ENCODE peak calls at places on chromosomes 2 and 18, in five cellular contexts. I, Q, S, Z and T are unnamed samples.

GRCh38 chr2:65064728-65065552 is 8.7 kb downstream of the CEP68 start:
- DNase-seq in I (peak), Q (peak), S (peak), Z (peak), T (peak)

GRCh38 chr2:1487758-1488715 is 74.8 kb downstream of the TPO start:
- DNase-seq in I (no peak), Q (no peak), S (no peak), Z (no peak), T (no peak)

GRCh38 chr2:39335930-39336329 is 92.2 kb upstream of the CDKL4 start:
- DNase-seq in I (no peak), Q (no peak), S (no peak), Z (no peak), T (no peak)

GRCh38 chr2:189541591-189541990 is 39.0 kb downstream of the SLC40A1 start:
- DNase-seq in I (no peak), Q (no peak), S (no peak), Z (no peak), T (no peak)

GRCh38 chr18:14768241-14768640 is 20.3 kb downstream of the ANKRD30B start:
- DNase-seq in I (no peak), Q (no peak), S (no peak), Z (no peak), T (peak)

GRCh38 chr2:58063641-58064040 is 17.0 kb downstream of the VRK2 start:
- DNase-seq in I (no peak), Q (no peak), S (no peak), Z (no peak), T (peak)

GRCh38 chr2:172101008-172101706 is 1.5 kb downstream of the DLX2 start:
- DNase-seq in I (no peak), Q (no peak), S (peak), Z (no peak), T (no peak)

GRCh38 chr2:20469595-20469994 is 22.7 kb downstream of the RHOB start:
- DNase-seq in I (no peak), Q (no peak), S (no peak), Z (no peak), T (no peak)

GRCh38 chr2:5748941-5749731 is 57.0 kb downstream of the SOX11 start:
- DNase-seq in I (no peak), Q (no peak), S (no peak), Z (no peak), T (no peak)

GRCh38 chr2:206011018-206011614 is 74.9 kb downstream of the INO80D start:
- DNase-seq in I (no peak), Q (no peak), S (no peak), Z (no peak), T (no peak)

GRCh38 chr2:110157153-110157793 is 41.7 kb upstream of the MALL start:
- DNase-seq in I (peak), Q (peak), S (peak), Z (peak), T (peak)

GRCh38 chr2:53512071-53512841 is 255.3 kb upstream of the CHAC2 start:
- DNase-seq in I (no peak), Q (peak), S (no peak), Z (peak), T (peak)

GRCh38 chr2:79083846-79084376 is 3.9 kb downstream of the REG1B start:
- DNase-seq in I (no peak), Q (no peak), S (no peak), Z (no peak), T (no peak)

DNA sequence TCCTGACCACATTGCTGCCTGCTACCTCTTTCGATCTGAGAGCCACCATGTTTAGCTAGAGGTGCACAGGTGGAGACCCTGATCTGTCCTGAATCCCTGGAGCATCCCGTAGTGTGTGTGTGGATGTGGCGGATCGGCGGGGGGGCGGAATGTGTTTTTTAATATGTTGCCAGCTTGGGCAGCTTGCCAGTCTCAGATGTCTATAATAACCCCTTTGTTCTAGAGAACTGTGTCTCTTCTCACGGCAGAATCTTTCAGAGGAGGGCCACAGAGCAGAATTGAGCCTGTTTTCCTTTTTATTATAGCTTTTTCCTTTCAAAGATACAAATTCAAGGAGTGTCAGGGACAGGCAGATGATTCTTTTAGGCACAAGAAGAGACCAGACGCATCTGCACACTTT is 934.1 kb upstream of the KLHL29 start:
- DNase-seq in I (no peak), Q (no peak), S (no peak), Z (no peak), T (no peak)
- H3K27ac ChIP-seq in I (no peak), Q (no peak), S (no peak), Z (no peak), T (no peak)

GRCh38 chr2:3368261-3368722 is 9.3 kb downstream of the EIPR1 start:
- DNase-seq in I (no peak), Q (no peak), S (no peak), Z (no peak), T (no peak)
- H3K27ac ChIP-seq in I (no peak), Q (no peak), S (no peak), Z (no peak), T (no peak)

GRCh38 chr2:41992056-41992699 is 55.6 kb upstream of the PKDCC start:
- DNase-seq in I (no peak), Q (no peak), S (no peak), Z (no peak), T (no peak)
- H3K27ac ChIP-seq in I (no peak), Q (no peak), S (peak), Z (no peak), T (no peak)

GRCh38 chr2:174586896-174587295 is 10.7 kb downstream of the WIPF1 start:
- DNase-seq in I (no peak), Q (no peak), S (peak), Z (no peak), T (no peak)

GRCh38 chr2:174585657-174586056 is 11.9 kb downstream of the WIPF1 start:
- DNase-seq in I (no peak), Q (no peak), S (peak), Z (no peak), T (no peak)

GRCh38 chr2:174587607-174588006 is 10.0 kb downstream of the WIPF1 start:
- DNase-seq in I (no peak), Q (no peak), S (no peak), Z (no peak), T (no peak)

GRCh38 chr2:174585111-174585510 is 12.5 kb downstream of the WIPF1 start:
- DNase-seq in I (no peak), Q (no peak), S (no peak), Z (no peak), T (no peak)

GRCh38 chr2:174586418-174586817 is 11.2 kb downstream of the WIPF1 start:
- DNase-seq in I (no peak), Q (no peak), S (peak), Z (no peak), T (no peak)
- H3K27ac ChIP-seq in I (no peak), Q (no peak), S (no peak), Z (no peak), T (no peak)

GRCh38 chr18:9914334-9914583 is 443 bp downstream of the VAPA start:
- DNase-seq in I (no peak), Q (no peak), S (peak), Z (no peak), T (no peak)

GRCh38 chr18:9916814-9917213 is 3.0 kb downstream of the VAPA start:
- DNase-seq in I (no peak), Q (no peak), S (no peak), Z (no peak), T (no peak)

GRCh38 chr18:9915291-9916066 is 1.7 kb downstream of the VAPA start:
- DNase-seq in I (no peak), Q (no peak), S (no peak), Z (no peak), T (no peak)

GRCh38 chr18:9914584-9915290 is 921 bp downstream of the VAPA start:
- DNase-seq in I (peak), Q (peak), S (peak), Z (peak), T (peak)

DNA sequence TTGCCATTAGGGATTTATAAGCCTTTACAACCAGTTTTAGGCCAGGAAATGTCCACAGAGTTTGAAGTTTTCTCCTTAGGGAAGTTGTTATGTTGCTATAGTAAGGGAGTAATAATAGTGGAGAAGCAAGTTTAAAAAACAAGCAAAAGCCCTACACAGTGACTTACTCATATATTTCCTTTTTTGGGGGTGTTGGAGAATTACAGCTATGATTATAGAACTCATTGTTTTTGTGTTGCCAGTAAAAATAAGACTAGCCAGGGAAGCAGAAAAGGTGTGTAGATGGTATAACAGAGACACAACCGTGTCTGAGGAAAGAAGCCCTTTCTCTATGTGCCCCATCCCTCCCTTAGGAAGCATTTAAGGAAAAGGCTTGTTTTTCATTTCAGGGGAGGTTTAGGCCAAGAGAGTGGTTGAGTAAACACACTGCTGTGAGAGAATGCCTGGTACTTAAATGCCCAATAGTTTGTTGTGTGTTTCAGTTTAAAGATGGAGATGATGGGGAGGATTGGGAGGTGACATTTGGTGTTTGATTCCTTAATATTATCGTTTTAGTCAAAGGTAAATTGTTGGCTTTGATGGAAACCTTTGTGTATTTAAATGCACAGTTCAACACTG is 2.4 kb downstream of the VAPA start:
- DNase-seq in I (no peak), Q (peak), S (no peak), Z (no peak), T (no peak)
- H3K27ac ChIP-seq in I (peak), Q (peak), S (no peak), Z (no peak), T (peak)

DNA sequence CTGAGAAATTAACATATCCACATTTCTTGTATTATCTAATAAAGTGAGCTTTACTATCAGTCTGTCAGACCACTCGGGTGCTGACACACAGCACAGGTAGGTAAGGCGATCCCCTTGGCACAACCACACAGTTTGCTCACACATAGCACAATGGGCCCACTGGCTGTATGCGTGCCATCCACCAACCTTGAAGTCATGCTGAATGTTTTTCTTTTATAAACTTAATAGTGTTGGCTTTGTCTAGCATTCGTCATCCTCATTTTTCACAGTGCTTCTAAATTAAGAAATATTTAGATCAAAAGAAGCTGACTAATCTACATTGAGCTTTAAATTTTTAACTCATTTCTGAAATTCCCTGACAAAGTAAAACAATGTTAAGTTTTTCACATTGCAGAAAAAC is 50.0 kb upstream of the PAPOLG start:
- DNase-seq in I (no peak), Q (peak), S (no peak), Z (peak), T (no peak)
- H3K27ac ChIP-seq in I (no peak), Q (no peak), S (no peak), Z (no peak), T (no peak)

DNA sequence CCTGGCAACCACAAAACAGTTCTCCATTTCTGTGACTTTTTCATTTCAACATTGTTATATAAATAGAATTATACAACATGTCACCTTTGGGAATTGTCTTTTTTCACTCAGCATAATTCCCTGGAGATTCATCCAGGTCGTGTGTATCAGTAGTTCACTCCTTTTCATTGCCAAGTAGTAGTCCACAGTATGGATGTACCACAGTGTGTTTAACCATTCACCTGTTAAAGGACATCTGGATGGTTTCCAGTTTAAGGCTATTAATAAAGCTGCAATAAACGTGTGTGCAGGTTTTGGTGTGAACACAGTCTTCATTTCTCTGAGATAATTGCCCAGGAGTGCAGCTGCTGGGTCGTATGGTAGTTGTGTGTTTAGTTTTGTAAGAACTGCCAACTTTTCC is 35.7 kb downstream of the COPS7B start:
- DNase-seq in I (no peak), Q (no peak), S (no peak), Z (no peak), T (no peak)
- H3K27ac ChIP-seq in I (no peak), Q (no peak), S (no peak), Z (no peak), T (no peak)

DNA sequence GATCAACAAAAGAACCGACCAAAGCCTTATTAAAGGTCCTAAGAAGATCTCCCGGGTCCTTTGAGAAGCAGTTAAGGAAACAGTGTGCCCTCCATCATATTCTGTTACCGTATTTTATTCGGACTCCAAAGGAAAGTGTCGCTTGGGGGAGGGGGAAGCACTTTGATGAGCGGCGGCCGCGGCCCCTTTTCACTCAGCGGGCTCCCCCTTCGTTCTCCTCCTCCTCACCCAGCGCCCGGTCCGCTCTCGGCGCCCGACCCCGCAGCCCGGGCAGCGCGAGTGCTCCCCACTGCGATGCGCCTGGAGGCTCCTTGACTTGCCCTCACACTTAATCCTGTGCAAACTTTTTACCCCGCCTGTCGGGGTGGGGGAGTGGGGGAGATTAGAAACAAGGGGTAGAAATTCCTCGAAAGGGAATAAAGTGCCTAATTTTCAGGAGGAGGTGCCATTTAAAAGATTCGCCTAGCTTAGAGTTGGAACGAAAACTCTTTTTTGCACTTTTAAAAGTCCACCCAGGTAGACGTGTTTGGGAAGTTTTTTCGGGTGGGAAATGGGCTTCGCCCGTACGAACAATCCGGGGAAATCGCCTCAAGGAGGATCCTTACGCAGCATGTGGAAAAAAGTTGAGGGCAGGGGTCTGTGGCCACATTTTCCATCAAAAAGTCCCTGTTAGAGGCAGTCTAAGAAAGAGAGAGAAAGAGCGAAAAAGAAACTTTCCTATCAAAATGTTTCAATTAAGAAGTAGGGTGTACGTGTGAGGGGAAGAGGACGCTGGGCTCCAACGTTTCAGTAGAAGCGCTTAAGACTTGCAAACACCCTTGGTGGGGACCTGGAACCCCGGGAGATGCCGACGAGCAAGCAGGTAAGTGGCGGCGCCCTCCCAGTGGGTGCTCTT is 1.1 kb upstream of the OTX1 start:
- DNase-seq in I (no peak), Q (peak), S (peak), Z (no peak), T (no peak)
- H3K27ac ChIP-seq in I (no peak), Q (peak), S (no peak), Z (peak), T (no peak)